ENCODE peak calls at places on chromosomes 1 and 21, in ten cellular contexts. G is OCI-LY7, Y is MM.1S, N is DND-41, Q is astrocyte, F is fibroblast of lung, J is IMR-90, M is neural progenitor cell, B is neuronal stem cell, W is PC-3. T is an unnamed sample.

GRCh38 chr1:14997646-14998276 is 155.8 kb upstream of the TMEM51 start:
- DNase-seq in N (no peak), F (no peak), G (no peak), Y (no peak), J (peak; percentile 41), M (no peak), Q (no peak), B (no peak), W (no peak), T (peak; percentile 32)

GRCh38 chr1:172401907-172402306 is 18.6 kb upstream of the C1orf105 start:
- DNase-seq in G (peak; percentile 22), Q (no peak), N (no peak), Y (no peak), M (peak; percentile 56), W (peak; percentile 53), F (no peak), J (no peak), B (no peak), T (no peak)

GRCh38 chr21:46118871-46119564 is 21.1 kb downstream of the COL6A2 start:
- DNase-seq in Q (no peak), N (no peak), Y (no peak), W (no peak), J (no peak), F (no peak), B (no peak), G (no peak), M (no peak), T (no peak)

GRCh38 chr1:198318092-198318491 is 161.3 kb downstream of the NEK7 start:
- DNase-seq in B (no peak), G (no peak), Y (no peak), N (no peak), Q (no peak), M (no peak), J (no peak), W (no peak), F (no peak), T (no peak)

GRCh38 chr1:33494929-33495328 is 22.5 kb downstream of the ZSCAN20 start:
- DNase-seq in Y (no peak), N (no peak), M (no peak), G (no peak), B (no peak), F (peak; percentile 31), W (no peak), Q (no peak), J (no peak), T (peak; percentile 26)

GRCh38 chr21:41680444-41681335 is 86.2 kb downstream of the RIPK4 start:
- DNase-seq in N (no peak), Y (peak; percentile 30), F (no peak), M (no peak), G (no peak), J (no peak), Q (no peak), W (peak; percentile 71), B (no peak), T (no peak)

GRCh38 chr1:99818063-99818699 is 32.0 kb upstream of the AGL start:
- DNase-seq in B (no peak), F (peak; percentile 33), G (no peak), W (no peak), M (no peak), N (no peak), Y (no peak), J (no peak), Q (no peak), T (peak; percentile 16)

GRCh38 chr21:44437371-44437695 is 18.0 kb upstream of the LRRC3 start:
- DNase-seq in M (no peak), N (no peak), Y (no peak), Q (no peak), B (no peak), J (no peak), W (no peak), G (no peak), F (no peak), T (no peak)

GRCh38 chr1:225816643-225817538 is 7.0 kb downstream of the EPHX1 start:
- DNase-seq in M (no peak), N (no peak), G (no peak), W (no peak), Y (no peak), J (peak; percentile 7), B (no peak), Q (no peak), F (peak; percentile 45), T (peak; percentile 46)

GRCh38 chr21:33207471-33208149 is 22.1 kb upstream of the IFNAR2 start:
- DNase-seq in M (no peak), J (no peak), F (no peak), N (no peak), B (no peak), Q (no peak), G (peak; percentile 69), W (no peak), Y (no peak), T (no peak)

GRCh38 chr1:94063379-94063778 is 57.6 kb downstream of the ABCA4 start:
- DNase-seq in Y (no peak), N (no peak), F (peak; percentile 82), B (no peak), Q (peak; percentile 39), G (no peak), M (peak; percentile 52), J (peak; percentile 67), W (peak; percentile 52), T (peak; percentile 74)

GRCh38 chr1:164763098-164763497 is 204.1 kb downstream of the PBX1 start:
- DNase-seq in J (no peak), Y (no peak), N (no peak), G (no peak), F (no peak), M (no peak), Q (no peak), B (no peak), W (no peak), T (no peak)

GRCh38 chr1:29624320-29624719 is 388.0 kb downstream of the PTPRU start:
- DNase-seq in F (no peak), Q (no peak), B (no peak), G (no peak), Y (no peak), W (no peak), N (no peak), J (no peak), M (no peak), T (no peak)

GRCh38 chr1:36408479-36408878 is 10.8 kb upstream of the LSM10 start:
- DNase-seq in F (peak; percentile 35), W (peak; percentile 44), G (no peak), N (no peak), Y (no peak), J (peak; percentile 61), Q (peak; percentile 63), B (no peak), M (no peak), T (peak; percentile 67)

GRCh38 chr1:210336362-210336761 is 7.7 kb downstream of the HHAT start:
- DNase-seq in B (no peak), G (no peak), J (no peak), N (no peak), W (no peak), M (no peak), F (no peak), Q (no peak), Y (no peak), T (no peak)

GRCh38 chr1:210330279-210330866 is 1.7 kb downstream of the HHAT start:
- DNase-seq in Y (no peak), W (no peak), F (no peak), M (no peak), J (peak; percentile 10), Q (peak; percentile 58), N (no peak), B (no peak), G (no peak), T (no peak)

GRCh38 chr1:210335001-210335400 is 6.3 kb downstream of the HHAT start:
- DNase-seq in F (no peak), N (no peak), J (no peak), B (no peak), Y (no peak), Q (no peak), M (no peak), G (no peak), W (peak; percentile 51), T (no peak)

GRCh38 chr1:210332233-210332632 is 3.5 kb downstream of the HHAT start:
- DNase-seq in Y (peak; percentile 38), M (no peak), F (no peak), B (no peak), N (no peak), Q (no peak), G (no peak), W (peak; percentile 41), J (no peak), T (no peak)

GRCh38 chr1:210332719-210333398 is 4.2 kb downstream of the HHAT start:
- DNase-seq in W (peak; percentile 96), G (peak; percentile 91), Q (peak; percentile 68), N (peak; percentile 43), B (no peak), M (no peak), J (no peak), F (no peak), Y (peak; percentile 99), T (no peak)
- H2AFZ ChIP-seq in W (no peak overlapping the region), G (peak overlapping the region; percentile 42), Q (no peak overlapping the region), N (no peak overlapping the region), B (no peak overlapping the region), M (no peak overlapping the region), J (no peak overlapping the region), F (no peak overlapping the region), Y (peak overlapping the region; percentile 24), T (no peak overlapping the region)

GRCh38 chr1:107479865-107480264 is 339.0 kb downstream of the NTNG1 start:
- DNase-seq in W (no peak), Y (no peak), F (no peak), B (no peak), G (no peak), Q (no peak), M (no peak), N (no peak), J (no peak), T (no peak)
- H2AFZ ChIP-seq in W (no peak overlapping the region), Y (no peak overlapping the region), F (no peak overlapping the region), B (no peak overlapping the region), G (no peak overlapping the region), Q (no peak overlapping the region), M (peak overlapping the region; percentile 17), N (no peak overlapping the region), J (no peak overlapping the region), T (no peak overlapping the region)

DNA sequence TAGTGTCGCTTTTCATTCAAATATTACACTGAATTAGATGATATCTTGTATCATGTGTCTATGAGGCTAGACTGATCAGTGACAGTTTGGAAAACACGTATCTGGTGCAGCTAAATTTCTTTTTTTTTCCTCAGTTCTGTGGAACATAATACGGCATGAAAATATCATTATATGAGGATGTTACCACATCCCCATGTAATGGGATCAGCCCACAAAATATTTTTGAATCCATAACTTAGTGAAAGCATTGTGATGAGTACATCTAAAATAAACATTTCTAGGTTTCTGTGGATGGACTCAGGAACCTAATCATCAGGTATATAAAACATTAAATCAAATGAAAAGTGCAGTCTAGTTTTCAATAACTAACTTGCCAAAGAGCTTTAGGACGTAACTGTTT is 356.3 kb downstream of the USP25 start:
- DNase-seq in N (no peak), J (no peak), F (no peak), Q (no peak), W (peak; percentile 49), Y (no peak), G (no peak), B (no peak), M (no peak), T (no peak)
- H2AFZ ChIP-seq in N (no peak overlapping the region), J (no peak overlapping the region), F (peak overlapping the region; percentile 1), Q (no peak overlapping the region), W (peak overlapping the region; percentile 14), Y (no peak overlapping the region), G (no peak overlapping the region), B (no peak overlapping the region), M (no peak overlapping the region), T (peak overlapping the region; percentile 59)

DNA sequence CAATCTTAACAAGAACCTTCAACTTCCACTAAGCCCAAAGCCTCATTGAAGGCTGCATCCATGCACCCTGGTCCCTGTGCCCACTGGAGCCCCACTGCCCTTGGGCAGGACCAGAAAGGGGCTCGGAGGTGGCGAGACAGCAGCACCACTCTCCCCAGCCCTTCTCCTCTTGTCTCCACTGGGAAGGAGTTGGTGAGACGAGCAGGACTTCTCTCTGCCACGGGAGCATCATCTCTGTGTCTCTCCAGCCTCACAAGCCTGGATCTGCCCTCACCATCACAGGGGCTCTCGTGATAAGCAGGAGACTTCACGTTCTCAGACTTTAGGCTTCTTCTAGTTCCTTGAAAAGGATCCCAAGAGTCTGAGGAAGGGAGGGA is 7.2 kb upstream of the ETV3L start:
- DNase-seq in J (no peak), G (no peak), F (no peak), Q (no peak), Y (no peak), W (no peak), B (no peak), M (no peak), N (no peak), T (no peak)
- H2AFZ ChIP-seq in J (peak overlapping the region; percentile 96), G (no peak overlapping the region), F (peak overlapping the region; percentile 88), Q (peak overlapping the region; percentile 72), Y (peak overlapping the region; percentile 52), W (peak overlapping the region; percentile 49), B (peak overlapping the region; percentile 53), M (no peak overlapping the region), N (no peak overlapping the region), T (peak overlapping the region; percentile 90)

T was measured in GM23248.